ENCODE peak calls at places on chromosomes 1 and 21, in eight cellular contexts. Y is ACHN, T is cardiac muscle cell, S is GM04504, P is substantia nigra, B is endothelial cell, F is neural crest cell, E is AG09319. Q is an unnamed sample.

GRCh38 chr1:218809625-218810024 is 364.1 kb upstream of the LYPLAL1 start:
- DNase-seq in P (no peak), Y (no peak), E (no peak), S (no peak), B (no peak), F (no peak), T (peak), Q (no peak)

GRCh38 chr1:67532452-67533216 is 102.4 kb upstream of the SERBP1 start:
- DNase-seq in F (peak), Y (peak), T (peak), B (peak), P (no peak), S (peak), E (peak), Q (peak)

GRCh38 chr1:182035097-182035770 is 26.3 kb downstream of the ZNF648 start:
- DNase-seq in F (no peak), Y (peak), S (no peak), T (no peak), E (no peak), B (no peak), P (no peak), Q (no peak)

GRCh38 chr1:21012937-21013336 is 163.8 kb downstream of the EIF4G3 start:
- DNase-seq in S (peak), Y (no peak), F (no peak), E (peak), P (no peak), B (no peak), T (peak), Q (peak)

GRCh38 chr1:59083946-59084865 is 212.7 kb upstream of the FGGY start:
- DNase-seq in E (no peak), P (no peak), T (peak), B (peak), Y (no peak), S (no peak), F (no peak), Q (no peak)

GRCh38 chr1:68358439-68358838 is 91.3 kb downstream of the RPE65 start:
- DNase-seq in B (no peak), Y (no peak), S (no peak), T (peak), F (no peak), P (no peak), E (no peak), Q (no peak)

GRCh38 chr1:226688852-226689251 is 50.2 kb downstream of the ITPKB start:
- DNase-seq in F (no peak), B (no peak), T (no peak), P (no peak), E (no peak), Y (no peak), S (no peak), Q (no peak)

GRCh38 chr1:110092991-110093390 is 19.3 kb upstream of the UBL4B start:
- DNase-seq in F (no peak), Y (no peak), E (no peak), P (no peak), S (no peak), T (no peak), B (no peak), Q (no peak)

GRCh38 chr1:153776971-153777370 is 1.8 kb downstream of the SLC27A3 start:
- DNase-seq in S (no peak), T (no peak), F (no peak), E (no peak), P (no peak), Y (no peak), B (no peak), Q (no peak)

GRCh38 chr1:64841330-64842065 is 96.6 kb downstream of the RAVER2 start:
- DNase-seq in Y (peak), F (no peak), S (no peak), B (no peak), P (no peak), E (no peak), T (peak), Q (no peak)

GRCh38 chr1:15100369-15101111 is 53.0 kb upstream of the TMEM51 start:
- DNase-seq in S (no peak), Y (peak), T (peak), P (peak), F (peak), E (no peak), B (peak), Q (peak)

GRCh38 chr1:14513084-14513483 is 85.4 kb upstream of the KAZN start:
- DNase-seq in P (no peak), S (no peak), E (no peak), Y (no peak), F (no peak), B (no peak), T (no peak), Q (no peak)

GRCh38 chr1:6142036-6142621 is 38.0 kb downstream of the CHD5 start:
- DNase-seq in E (no peak), S (no peak), Y (no peak), P (no peak), T (no peak), F (no peak), B (no peak), Q (no peak)

GRCh38 chr1:236877661-236878060 is 82.6 kb downstream of the MTR start:
- DNase-seq in Y (no peak), B (no peak), F (no peak), E (no peak), T (no peak), P (no peak), S (no peak), Q (no peak)

GRCh38 chr1:180501865-180502360 is 464 bp downstream of the ACBD6 start:
- DNase-seq in F (no peak), B (no peak), E (no peak), T (no peak), S (no peak), P (no peak), Y (no peak), Q (no peak)

GRCh38 chr21:34935452-34935851 is 113.7 kb downstream of the RUNX1 start:
- DNase-seq in Y (no peak), E (no peak), S (no peak), B (no peak), P (no peak), T (no peak), F (no peak), Q (no peak)

GRCh38 chr1:8194481-8195227 is 123.3 kb upstream of the SLC45A1 start:
- DNase-seq in T (no peak), B (no peak), P (no peak), F (no peak), E (no peak), S (no peak), Y (no peak), Q (no peak)

GRCh38 chr1:230581446-230582079 is 60.7 kb upstream of the COG2 start:
- DNase-seq in S (no peak), E (no peak), T (peak), F (no peak), Y (no peak), B (peak), P (no peak), Q (no peak)

GRCh38 chr1:28456078-28456477 is 49.8 kb upstream of the RCC1 start:
- DNase-seq in S (no peak), T (peak), Y (peak), F (no peak), E (peak), P (no peak), B (no peak), Q (peak)

GRCh38 chr1:101781437-101781836 is 215.3 kb downstream of the OLFM3 start:
- DNase-seq in P (no peak), Y (no peak), B (no peak), T (peak), F (no peak), S (no peak), E (no peak), Q (no peak)

GRCh38 chr1:2914702-2915101 is 106.6 kb upstream of the ACTRT2 start:
- DNase-seq in B (no peak), P (peak), F (no peak), S (no peak), T (no peak), Y (no peak), E (no peak), Q (no peak)

GRCh38 chr21:34930971-34931370 is 118.1 kb downstream of the RUNX1 start:
- DNase-seq in P (no peak), T (no peak), E (no peak), Y (no peak), S (no peak), F (no peak), B (no peak), Q (no peak)

GRCh38 chr1:225651872-225652725 is 824 bp downstream of the ENAH start:
- DNase-seq in Y (peak), E (no peak), T (peak), B (no peak), S (no peak), F (no peak), P (peak), Q (no peak)

GRCh38 chr1:69700770-69701169 is 133.0 kb downstream of the LRRC7 start:
- DNase-seq in P (no peak), E (no peak), Y (peak), T (peak), B (peak), S (peak), F (peak), Q (no peak)

GRCh38 chr1:3491291-3492246 is 37.1 kb downstream of the ARHGEF16 start:
- DNase-seq in Y (peak), S (no peak), B (peak), P (peak), F (peak), T (peak), E (no peak), Q (no peak)

GRCh38 chr1:111412839-111413238 is 14.7 kb downstream of the OVGP1 start:
- DNase-seq in Y (no peak), P (no peak), T (no peak), S (no peak), B (no peak), F (no peak), E (no peak), Q (no peak)

Q was measured in fibroblast of the conjunctiva.